ENCODE peak calls at places on chromosomes 13 and 19, in eight cellular contexts. N is psoas muscle, L is endodermal cell, U is neuronal stem cell, C is esophagus squamous epithelium, F is mesendoderm, T is Peyer's patch, A is iPS DF 6.9. Y is an unnamed sample.
A peak's percentile ranks its signal among the peaks of the same experiment; 100 is the strongest.

GRCh38 chr13:107937841-107938240 is 277.5 kb downstream of the LIG4 start:
- DNase-seq in N (no peak), L (no peak), U (no peak), C (no peak), F (no peak), T (no peak), A (no peak), Y (no peak)

GRCh38 chr13:105599477-105600037 is 935.9 kb downstream of the EFNB2 start:
- DNase-seq in N (no peak), L (no peak), U (no peak), C (no peak), F (no peak), T (no peak), A (no peak), Y (no peak)

GRCh38 chr13:31053098-31053497 is 108.6 kb downstream of the HSPH1 start:
- DNase-seq in N (peak; percentile 61), L (peak; percentile 38), U (no peak), C (no peak), F (no peak), T (peak; percentile 23), A (no peak), Y (no peak)

GRCh38 chr13:108425056-108425455 is 155.5 kb downstream of the TNFSF13B start:
- DNase-seq in N (no peak), L (no peak), U (no peak), C (no peak), F (peak; percentile 25), T (no peak), A (no peak), Y (no peak)

GRCh38 chr19:35146746-35147466 is 3.9 kb downstream of the FXYD7 start:
- DNase-seq in N (no peak), L (no peak), U (no peak), C (no peak), F (no peak), T (no peak), A (no peak), Y (no peak)

GRCh38 chr19:5804516-5805464 is at the start of gene NRTN:
- DNase-seq in N (no peak), L (peak; percentile 84), U (peak; percentile 50), C (no peak), F (peak; percentile 53), T (peak; percentile 70), A (no peak), Y (peak; percentile 78)

GRCh38 chr19:35116085-35116801 is 620 bp downstream of the FXYD3 start:
- DNase-seq in N (no peak), L (no peak), U (no peak), C (no peak), F (no peak), T (peak; percentile 74), A (no peak), Y (no peak)

GRCh38 chr13:95698047-95698749 is 21.3 kb downstream of the DNAJC3 start:
- DNase-seq in N (no peak), L (no peak), U (no peak), C (no peak), F (peak; percentile 41), T (no peak), A (no peak), Y (no peak)

GRCh38 chr13:28761586-28761985 is 42.8 kb upstream of the SLC46A3 start:
- DNase-seq in N (no peak), L (no peak), U (no peak), C (no peak), F (no peak), T (no peak), A (no peak), Y (no peak)

GRCh38 chr13:40130871-40131636 is 475.6 kb downstream of the COG6 start:
- DNase-seq in N (no peak), L (no peak), U (no peak), C (no peak), F (peak; percentile 54), T (peak; percentile 59), A (no peak), Y (no peak)

GRCh38 chr19:16627194-16627927 is 643 bp downstream of the MED26 start:
- DNase-seq in N (no peak), L (peak; percentile 56), U (peak; percentile 17), C (no peak), F (peak; percentile 34), T (peak; percentile 56), A (no peak), Y (peak; percentile 43)

GRCh38 chr13:96179309-96179708 is 89.4 kb downstream of the HS6ST3 start:
- DNase-seq in N (no peak), L (peak; percentile 60), U (no peak), C (no peak), F (peak; percentile 72), T (no peak), A (no peak), Y (no peak)

GRCh38 chr13:38830442-38831045 is 143.7 kb downstream of the FREM2 start:
- DNase-seq in N (no peak), L (no peak), U (no peak), C (no peak), F (no peak), T (no peak), A (no peak), Y (no peak)

GRCh38 chr13:76168661-76169060 is 532.5 kb downstream of the LMO7 start:
- DNase-seq in N (no peak), L (no peak), U (no peak), C (no peak), F (no peak), T (no peak), A (no peak), Y (no peak)

GRCh38 chr13:74889321-74889720 is 592.6 kb downstream of the TBC1D4 start:
- DNase-seq in N (no peak), L (no peak), U (no peak), C (no peak), F (no peak), T (no peak), A (no peak), Y (no peak)

GRCh38 chr19:10514211-10515145 is 2.8 kb downstream of the S1PR5 start:
- DNase-seq in N (no peak), L (peak; percentile 89), U (no peak), C (no peak), F (no peak), T (no peak), A (no peak), Y (no peak)

DNA sequence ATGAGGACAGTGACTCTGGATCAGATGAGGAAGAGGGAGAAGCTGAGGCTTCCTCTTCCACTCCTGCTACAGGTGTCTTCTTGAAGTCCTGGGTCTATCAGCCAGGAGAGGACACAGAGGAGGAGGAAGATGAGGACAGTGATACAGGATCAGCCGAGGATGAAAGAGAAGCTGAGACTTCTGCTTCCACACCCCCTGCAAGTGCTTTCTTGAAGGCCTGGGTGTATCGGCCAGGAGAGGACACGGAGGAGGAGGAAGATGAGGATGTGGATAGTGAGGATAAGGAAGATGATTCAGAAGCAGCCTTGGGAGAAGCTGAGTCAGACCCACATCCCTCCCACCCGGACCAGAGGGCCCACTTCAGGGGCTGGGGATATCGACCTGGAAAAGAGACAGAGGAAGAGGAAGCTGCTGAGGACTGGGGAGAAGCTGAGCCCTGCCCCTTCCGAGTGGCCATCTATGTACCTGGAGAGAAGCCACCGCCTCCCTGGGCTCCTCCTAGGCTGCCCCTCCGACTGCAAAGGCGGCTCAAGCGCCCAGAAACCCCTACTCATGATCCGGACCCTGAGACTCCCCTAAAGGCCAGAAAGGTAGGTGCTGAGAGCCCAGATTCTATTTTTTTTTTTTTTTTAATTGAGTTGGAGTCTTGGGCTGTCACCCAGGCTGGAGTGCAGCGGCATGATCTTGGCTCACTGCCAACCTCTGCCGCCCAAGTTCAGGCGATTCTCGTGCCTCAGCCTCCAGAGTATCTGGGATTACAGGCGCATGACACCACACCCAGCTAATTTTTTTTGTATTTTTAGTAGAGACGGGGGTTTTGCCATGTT is 2.3 kb downstream of the PPP1R15A start:
- DNase-seq in N (no peak), L (no peak), U (no peak), C (no peak), F (no peak), T (peak; percentile 63), A (no peak), Y (peak; percentile 58)
- H3K4me3 ChIP-seq in N (peak overlapping the region; percentile 99), L (peak overlapping the region; percentile 93), U (no peak overlapping the region), C (peak overlapping the region; percentile 84), F (no peak overlapping the region), T (peak overlapping the region; percentile 89), A (no peak overlapping the region), Y (peak overlapping the region; percentile 71)

GRCh38 chr13:99230991-99231390 is 27.2 kb downstream of the GPR18 start:
- DNase-seq in N (no peak), L (no peak), U (no peak), C (no peak), F (peak; percentile 35), T (no peak), A (no peak), Y (no peak)
- H3K4me1 ChIP-seq in N (peaks cover 62% of the 10 kb centered on the region), L (no peaks in the 10 kb centered on the region), U (peaks cover 3% of the 10 kb centered on the region), C (peaks cover 43% of the 10 kb centered on the region), F (peaks cover 7% of the 10 kb centered on the region), T (peaks cover 26% of the 10 kb centered on the region), A (peaks cover 2% of the 10 kb centered on the region), Y (no peaks in the 10 kb centered on the region)

GRCh38 chr13:26758496-26759155 is 2.0 kb downstream of the GPR12 start:
- DNase-seq in N (no peak), L (no peak), U (no peak), C (no peak), F (no peak), T (no peak), A (no peak), Y (no peak)

GRCh38 chr13:26760835-26761582 is 423 bp upstream of the GPR12 start:
- DNase-seq in N (no peak), L (peak; percentile 58), U (no peak), C (no peak), F (no peak), T (no peak), A (no peak), Y (no peak)

GRCh38 chr13:26759156-26759906 is 1.3 kb downstream of the GPR12 start:
- DNase-seq in N (no peak), L (no peak), U (no peak), C (no peak), F (no peak), T (no peak), A (no peak), Y (no peak)

DNA sequence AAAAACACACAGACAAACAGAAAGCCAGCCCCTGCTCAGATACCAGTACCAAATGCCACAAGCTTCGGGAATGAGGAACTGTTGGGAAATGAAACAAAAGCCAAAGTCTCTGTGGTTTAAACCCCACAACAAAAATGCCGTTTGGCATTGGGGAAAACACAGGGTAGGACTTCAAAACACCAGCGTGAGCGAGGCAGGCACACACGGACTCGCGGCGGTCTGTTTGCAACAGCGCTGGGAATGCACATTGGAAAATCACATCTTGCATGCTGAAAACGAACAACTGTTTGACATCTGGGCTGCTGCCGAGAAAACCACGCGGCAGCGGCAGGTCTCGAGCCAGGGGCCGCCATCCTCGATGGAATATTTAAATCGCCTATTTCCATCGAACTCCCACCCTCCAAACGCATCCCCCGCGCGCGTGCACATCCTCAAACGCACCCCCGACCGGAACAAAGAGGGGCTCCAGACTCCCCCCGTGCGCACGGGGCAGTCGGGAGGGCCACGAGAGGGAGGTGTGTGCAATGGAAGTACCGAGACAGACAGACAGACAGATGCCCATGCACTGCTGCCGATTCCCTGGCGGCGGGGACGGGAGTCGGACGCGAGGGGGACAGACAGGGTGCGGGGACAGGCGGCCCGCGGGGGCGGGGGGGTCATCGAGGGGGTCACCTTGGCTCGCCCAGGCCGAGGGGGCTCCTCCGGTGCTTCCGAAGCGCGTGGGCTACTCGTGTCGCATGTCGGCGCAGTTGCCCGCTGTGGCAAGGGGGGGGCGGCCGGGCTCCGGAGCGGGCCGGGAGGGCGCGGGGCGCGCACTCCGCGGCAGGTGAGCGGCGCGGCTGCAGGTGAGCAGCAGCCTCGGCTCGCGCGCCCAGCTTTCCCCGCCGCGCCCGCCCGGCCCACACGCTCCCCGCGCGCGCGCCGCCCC is at the start of gene GPR12:
- DNase-seq in N (no peak), L (peak; percentile 54), U (no peak), C (no peak), F (no peak), T (no peak), A (no peak), Y (peak; percentile 49)
- H3K4me3 ChIP-seq in N (peak within 1 kb of the TSS; percentile 57), L (peak within 1 kb of the TSS; percentile 69), U (peak within 1 kb of the TSS; percentile 79), C (peak within 1 kb of the TSS; percentile 8), F (no peak within 1 kb of the TSS), T (no peak within 1 kb of the TSS), A (peak within 1 kb of the TSS; percentile 44), Y (peak within 1 kb of the TSS; percentile 10)

GRCh38 chr19:13072206-13072898 is 30.3 kb downstream of the LYL1 start:
- DNase-seq in N (no peak), L (no peak), U (no peak), C (no peak), F (no peak), T (no peak), A (no peak), Y (no peak)
- H3K4me1 ChIP-seq in N (peaks cover 69% of the 10 kb centered on the region), L (peaks cover 10% of the 10 kb centered on the region), U (peaks cover 6% of the 10 kb centered on the region), C (peaks cover 83% of the 10 kb centered on the region), F (peaks cover 1% of the 10 kb centered on the region), T (peaks cover 40% of the 10 kb centered on the region), A (peaks cover 2% of the 10 kb centered on the region), Y (peaks cover 22% of the 10 kb centered on the region)